ENCODE peak calls at places on chromosomes 16 and 17, in ten cellular contexts. L is CD8-positive, alpha-beta T cell; V is left ventricle myocardium inferior; J is epithelial cell of esophagus; I is cardiac fibroblast; O is colonic mucosa; P is GM12865; A is tibial nerve; U is psoas muscle; C is vagina. S is an unnamed sample.

GRCh38 chr17:80482555-80483308 is 6.3 kb upstream of the NPTX1 start:
- DNase-seq in C (no peak), V (no peak), P (no peak), I (no peak), J (no peak), O (no peak), L (no peak), U (no peak), A (no peak), S (no peak)

GRCh38 chr16:72092832-72093447 is 480 bp downstream of the TXNL4B start:
- DNase-seq in V (no peak), I (peak; percentile 83), J (peak; percentile 67), P (peak; percentile 33), O (peak; percentile 44), L (no peak), C (no peak), U (no peak), A (no peak), S (no peak)

GRCh38 chr17:38591759-38592241 is 14.0 kb downstream of the SRCIN1 start:
- DNase-seq in V (no peak), I (peak; percentile 44), O (no peak), L (no peak), J (peak; percentile 19), C (no peak), P (peak; percentile 43), U (no peak), A (no peak), S (no peak)

GRCh38 chr17:7557825-7558543 is 566 bp upstream of the TNFSF13 start:
- DNase-seq in C (peak; percentile 93), O (peak; percentile 94), U (peak; percentile 82), P (peak; percentile 79), V (peak; percentile 87), J (peak; percentile 54), A (peak; percentile 74), L (no peak), I (peak; percentile 95), S (peak; percentile 88)

GRCh38 chr17:13647551-13647950 is 45.8 kb upstream of the HS3ST3A1 start:
- DNase-seq in V (no peak), P (no peak), C (no peak), I (peak; percentile 25), O (no peak), A (no peak), L (no peak), J (no peak), U (no peak), S (no peak)

GRCh38 chr17:39872700-39873099 is 4.7 kb downstream of the ZPBP2 start:
- DNase-seq in O (no peak), I (peak; percentile 58), J (peak; percentile 66), V (no peak), C (no peak), L (no peak), U (no peak), P (peak; percentile 40), A (no peak), S (no peak)

GRCh38 chr17:72304859-72305258 is 184.0 kb downstream of the SOX9 start:
- DNase-seq in U (no peak), L (no peak), V (no peak), J (no peak), C (no peak), O (no peak), A (no peak), P (no peak), I (no peak), S (no peak)

GRCh38 chr17:12664894-12665262 is 812 bp upstream of the MYOCD start:
- DNase-seq in J (no peak), O (no peak), A (no peak), C (no peak), U (no peak), I (no peak), V (no peak), P (no peak), L (no peak), S (no peak)

GRCh38 chr16:84471966-84472365 is 32.5 kb downstream of the MEAK7 start:
- DNase-seq in I (no peak), J (no peak), U (no peak), C (no peak), O (no peak), L (no peak), V (no peak), P (no peak), A (no peak), S (no peak)

GRCh38 chr17:67829331-67829730 is 4.0 kb downstream of the BPTF start:
- DNase-seq in I (no peak), L (peak; percentile 22), O (no peak), C (no peak), J (peak; percentile 54), V (no peak), A (no peak), P (peak; percentile 82), U (no peak), S (no peak)

GRCh38 chr17:48907713-48908046 is 527 bp upstream of the UBE2Z start:
- DNase-seq in O (no peak), V (no peak), I (peak; percentile 72), L (no peak), J (peak; percentile 33), U (no peak), C (no peak), A (no peak), P (no peak), S (no peak)

GRCh38 chr16:77618011-77618410 is 104.3 kb upstream of the NUDT7 start:
- DNase-seq in V (no peak), C (no peak), O (no peak), P (no peak), L (no peak), I (peak; percentile 9), J (no peak), U (no peak), A (no peak), S (no peak)

GRCh38 chr17:15947976-15948752 is 3.2 kb downstream of the ADORA2B start:
- DNase-seq in L (no peak), A (no peak), V (no peak), P (no peak), I (no peak), C (no peak), O (peak; percentile 53), J (peak; percentile 58), U (no peak), S (no peak)

GRCh38 chr16:12896562-12896961 is 4.8 kb upstream of the SHISA9 start:
- DNase-seq in I (no peak), P (peak; percentile 57), O (no peak), U (no peak), A (no peak), V (no peak), J (peak; percentile 48), L (no peak), C (no peak), S (no peak)

GRCh38 chr16:88703486-88704309 is 2.5 kb downstream of the RNF166 start:
- DNase-seq in I (no peak), J (no peak), U (no peak), V (peak; percentile 55), P (peak; percentile 72), C (no peak), L (peak; percentile 85), O (no peak), A (no peak), S (no peak)

GRCh38 chr17:61442136-61442775 is 10.0 kb upstream of the TBX4 start:
- DNase-seq in P (no peak), U (no peak), C (no peak), J (no peak), L (no peak), I (no peak), A (no peak), O (no peak), V (no peak), S (no peak)

GRCh38 chr16:89764711-89765201 is 43.4 kb downstream of the ZNF276 start:
- DNase-seq in V (no peak), U (no peak), P (peak; percentile 94), J (no peak), C (no peak), L (peak; percentile 27), O (peak; percentile 75), I (no peak), A (peak; percentile 21), S (peak; percentile 76)

GRCh38 chr17:48555183-48555615 is 10.3 kb upstream of the HOXB2 start:
- DNase-seq in O (no peak), V (no peak), J (peak; percentile 45), U (no peak), L (no peak), P (peak; percentile 14), A (no peak), I (peak; percentile 87), C (no peak), S (no peak)

DNA sequence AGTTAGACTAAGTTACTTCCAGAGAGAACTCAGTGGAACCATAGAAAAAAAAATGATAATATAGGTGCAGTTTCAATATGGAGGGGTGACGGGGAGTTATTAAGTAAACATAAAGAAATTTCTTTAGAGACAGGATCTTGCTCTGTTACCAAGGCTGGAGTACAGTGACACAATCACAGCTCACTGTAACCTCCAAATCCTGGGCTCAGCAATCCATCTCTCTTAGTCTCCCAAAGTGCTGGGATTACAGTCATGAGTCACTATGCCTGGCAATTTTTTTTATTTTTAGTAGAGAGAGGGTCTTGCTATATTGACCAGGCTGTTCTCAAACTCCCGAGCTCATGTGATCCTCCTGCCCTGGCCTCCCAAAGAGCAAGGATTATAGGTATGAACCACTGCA is 48.8 kb downstream of the NLRC5 start:
- DNase-seq in C (no peak), U (no peak), I (peak; percentile 29), O (no peak), J (peak; percentile 25), A (no peak), L (no peak), P (no peak), V (no peak), S (no peak)
- H3K4me3 ChIP-seq in C (no peak overlapping the region), U (no peak overlapping the region), I (no peak overlapping the region), O (no peak overlapping the region), J (no peak overlapping the region), A (no peak overlapping the region), L (no peak overlapping the region), P (no peak overlapping the region), V (no peak overlapping the region), S (no peak overlapping the region)

GRCh38 chr16:31476305-31477219 is 4.6 kb downstream of the TGFB1I1 start:
- DNase-seq in C (no peak), O (peak; percentile 97), L (peak; percentile 92), J (no peak), A (peak; percentile 51), I (no peak), V (peak; percentile 72), P (peak; percentile 75), U (peak; percentile 73), S (peak; percentile 74)
- TF ChIP-seq CTCF in C (no peak), O (no peak), L (no peak), J (no peak), A (no peak), I (no peak), V (no peak), P (no peak), U (no peak), S (no peak)

DNA sequence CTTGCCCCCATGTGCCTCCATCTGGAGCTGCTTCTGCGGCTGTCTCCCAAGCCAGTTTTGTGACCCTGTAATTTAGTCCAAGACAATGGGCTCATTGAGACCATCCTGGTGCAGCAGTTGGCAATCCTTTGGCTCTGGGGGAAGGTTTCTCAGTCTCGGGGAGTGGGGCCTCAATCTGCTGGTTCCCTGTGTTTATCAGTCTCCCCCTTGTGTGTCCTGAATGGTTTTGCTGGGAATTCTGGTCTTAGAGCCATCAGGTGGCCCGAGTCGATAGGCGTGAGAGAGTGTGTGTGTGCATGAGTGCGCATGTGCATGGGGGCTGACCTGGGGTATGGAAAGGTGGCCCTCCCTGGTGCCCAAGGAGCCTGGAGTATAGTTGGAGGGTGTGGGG is 234.8 kb downstream of the SEC14L1 start:
- DNase-seq in L (no peak), A (no peak), C (no peak), U (no peak), P (no peak), O (no peak), J (no peak), V (no peak), I (no peak), S (no peak)
- H3K4me3 ChIP-seq in L (peak overlapping the region; percentile 99), A (peak overlapping the region; percentile 91), C (peak overlapping the region; percentile 76), U (peak overlapping the region; percentile 79), P (no peak overlapping the region), O (peak overlapping the region; percentile 57), J (no peak overlapping the region), V (peak overlapping the region; percentile 98), I (peak overlapping the region; percentile 80), S (peak overlapping the region; percentile 63)

GRCh38 chr16:11871193-11871592 is 19.9 kb upstream of the RSL1D1 start:
- DNase-seq in L (no peak), O (no peak), P (no peak), A (no peak), I (peak; percentile 51), J (no peak), V (no peak), U (no peak), C (no peak), S (no peak)
- TF ChIP-seq CTCF in L (no peak), O (no peak), P (no peak), A (no peak), I (peak; percentile 18), J (no peak), V (peak; percentile 27), U (no peak), C (no peak), S (no peak)

S was measured in tibial artery.